ENCODE peak calls at places on chromosomes 16 and 17, in six cellular contexts. One of them, this sample, is unnamed.

GRCh38 chr17:42016411-42016831 is 818 bp downstream of the DNAJC7 start:
- DNase-seq in Calu3: no peak
- DNase-seq in A549: no peak
- DNase-seq in lower leg skin: no peak
- DNase-seq in GM13976: no peak
- DNase-seq in DND-41: peak
- DNase-seq in this sample: no peak

GRCh38 chr17:27633312-27634025 is 2.5 kb downstream of the LGALS9 start:
- DNase-seq in lower leg skin: no peak
- DNase-seq in DND-41: no peak
- DNase-seq in A549: no peak
- DNase-seq in Calu3: peak
- DNase-seq in GM13976: no peak
- DNase-seq in this sample: no peak

GRCh38 chr16:50121721-50122445 is 31.2 kb upstream of the TENT4B start:
- DNase-seq in DND-41: peak
- DNase-seq in Calu3: no peak
- DNase-seq in GM13976: peak
- DNase-seq in A549: no peak
- DNase-seq in lower leg skin: peak
- DNase-seq in this sample: no peak

GRCh38 chr17:41678907-41679739 is 9.6 kb upstream of the EIF1 start:
- DNase-seq in Calu3: peak
- DNase-seq in GM13976: no peak
- DNase-seq in lower leg skin: no peak
- DNase-seq in A549: no peak
- DNase-seq in DND-41: peak
- DNase-seq in this sample: no peak

GRCh38 chr17:7858487-7858832 is 657 bp downstream of the CYB5D1 start:
- DNase-seq in Calu3: peak
- DNase-seq in lower leg skin: peak
- DNase-seq in A549: peak
- DNase-seq in GM13976: no peak
- DNase-seq in DND-41: no peak
- DNase-seq in this sample: peak

GRCh38 chr16:62738631-62739030 is 702.4 kb upstream of the CDH8 start:
- DNase-seq in Calu3: no peak
- DNase-seq in lower leg skin: no peak
- DNase-seq in A549: no peak
- DNase-seq in GM13976: no peak
- DNase-seq in DND-41: no peak
- DNase-seq in this sample: no peak

GRCh38 chr17:36900130-36900590 is 37.1 kb upstream of the LHX1 start:
- DNase-seq in GM13976: no peak
- DNase-seq in A549: no peak
- DNase-seq in DND-41: no peak
- DNase-seq in Calu3: no peak
- DNase-seq in lower leg skin: no peak
- DNase-seq in this sample: no peak

GRCh38 chr17:77815127-77815905 is 143.2 kb upstream of the TNRC6C start:
- DNase-seq in Calu3: no peak
- DNase-seq in lower leg skin: no peak
- DNase-seq in GM13976: no peak
- DNase-seq in A549: no peak
- DNase-seq in DND-41: no peak
- DNase-seq in this sample: no peak

GRCh38 chr17:10071141-10071540 is 127.3 kb downstream of the GAS7 start:
- DNase-seq in GM13976: no peak
- DNase-seq in Calu3: no peak
- DNase-seq in DND-41: no peak
- DNase-seq in A549: no peak
- DNase-seq in lower leg skin: no peak
- DNase-seq in this sample: no peak

GRCh38 chr17:57622886-57623433 is 122.1 kb downstream of the CCDC182 start:
- DNase-seq in Calu3: no peak
- DNase-seq in A549: peak
- DNase-seq in GM13976: peak
- DNase-seq in DND-41: no peak
- DNase-seq in lower leg skin: no peak
- DNase-seq in this sample: no peak

GRCh38 chr17:75875182-75875939 is 3.0 kb downstream of the TRIM47 start:
- DNase-seq in lower leg skin: no peak
- DNase-seq in A549: no peak
- DNase-seq in GM13976: no peak
- DNase-seq in DND-41: no peak
- DNase-seq in Calu3: peak
- DNase-seq in this sample: no peak

GRCh38 chr17:8585911-8586310 is 44.6 kb downstream of the MYH10 start:
- DNase-seq in DND-41: no peak
- DNase-seq in GM13976: no peak
- DNase-seq in A549: no peak
- DNase-seq in lower leg skin: no peak
- DNase-seq in Calu3: no peak
- DNase-seq in this sample: no peak

GRCh38 chr17:83079340-83079747 is at the start of gene METRNL:
- DNase-seq in A549: peak
- DNase-seq in Calu3: peak
- DNase-seq in DND-41: peak
- DNase-seq in lower leg skin: peak
- DNase-seq in GM13976: peak
- DNase-seq in this sample: peak

GRCh38 chr17:78865682-78866390 is 25.2 kb upstream of the USP36 start:
- DNase-seq in Calu3: peak
- DNase-seq in GM13976: peak
- DNase-seq in DND-41: peak
- DNase-seq in lower leg skin: peak
- DNase-seq in A549: peak
- DNase-seq in this sample: peak

GRCh38 chr16:50640391-50640790 is 40.7 kb downstream of the SNX20 start:
- DNase-seq in lower leg skin: no peak
- DNase-seq in DND-41: no peak
- DNase-seq in GM13976: no peak
- DNase-seq in Calu3: no peak
- DNase-seq in A549: no peak
- DNase-seq in this sample: no peak

GRCh38 chr17:35094902-35095301 is 24.8 kb downstream of the RAD51D start:
- DNase-seq in lower leg skin: no peak
- DNase-seq in DND-41: no peak
- DNase-seq in A549: no peak
- DNase-seq in GM13976: no peak
- DNase-seq in Calu3: peak
- DNase-seq in this sample: no peak

GRCh38 chr17:70478883-70479282 is 309.6 kb downstream of the KCNJ2 start:
- DNase-seq in A549: no peak
- DNase-seq in GM13976: no peak
- DNase-seq in lower leg skin: no peak
- DNase-seq in Calu3: no peak
- DNase-seq in DND-41: no peak
- DNase-seq in this sample: no peak

GRCh38 chr16:3625911-3626732 is 14.7 kb upstream of the SLX4 start:
- DNase-seq in lower leg skin: peak
- DNase-seq in A549: no peak
- DNase-seq in GM13976: no peak
- DNase-seq in DND-41: no peak
- DNase-seq in Calu3: no peak
- DNase-seq in this sample: no peak

GRCh38 chr17:75478508-75478907 is 22.1 kb downstream of the TMEM94 start:
- DNase-seq in Calu3: no peak
- DNase-seq in DND-41: no peak
- DNase-seq in A549: no peak
- DNase-seq in lower leg skin: no peak
- DNase-seq in GM13976: no peak
- DNase-seq in this sample: peak

GRCh38 chr16:2250652-2251280 is 621 bp downstream of the ECI1 start:
- DNase-seq in A549: no peak
- DNase-seq in GM13976: no peak
- DNase-seq in Calu3: no peak
- DNase-seq in DND-41: no peak
- DNase-seq in lower leg skin: no peak
- DNase-seq in this sample: peak

GRCh38 chr16:56569971-56570370 is 5.1 kb downstream of the MT4 start:
- DNase-seq in DND-41: no peak
- DNase-seq in Calu3: no peak
- DNase-seq in GM13976: no peak
- DNase-seq in lower leg skin: no peak
- DNase-seq in A549: no peak
- DNase-seq in this sample: no peak

GRCh38 chr17:79948918-79949645 is 86.6 kb downstream of the TBC1D16 start:
- DNase-seq in A549: no peak
- DNase-seq in GM13976: no peak
- DNase-seq in DND-41: no peak
- DNase-seq in lower leg skin: peak
- DNase-seq in Calu3: no peak
- DNase-seq in this sample: no peak

GRCh38 chr17:72726936-72727335 is 365.6 kb downstream of the SLC39A11 start:
- DNase-seq in Calu3: no peak
- DNase-seq in GM13976: peak
- DNase-seq in lower leg skin: no peak
- DNase-seq in DND-41: peak
- DNase-seq in A549: no peak
- DNase-seq in this sample: no peak
- TF ChIP-seq CTCF in Calu3: no peak
- TF ChIP-seq CTCF in GM13976: no peak
- TF ChIP-seq CTCF in lower leg skin: no peak
- TF ChIP-seq CTCF in DND-41: peak
- TF ChIP-seq CTCF in A549: no peak
- TF ChIP-seq CTCF in this sample: no peak

DNA sequence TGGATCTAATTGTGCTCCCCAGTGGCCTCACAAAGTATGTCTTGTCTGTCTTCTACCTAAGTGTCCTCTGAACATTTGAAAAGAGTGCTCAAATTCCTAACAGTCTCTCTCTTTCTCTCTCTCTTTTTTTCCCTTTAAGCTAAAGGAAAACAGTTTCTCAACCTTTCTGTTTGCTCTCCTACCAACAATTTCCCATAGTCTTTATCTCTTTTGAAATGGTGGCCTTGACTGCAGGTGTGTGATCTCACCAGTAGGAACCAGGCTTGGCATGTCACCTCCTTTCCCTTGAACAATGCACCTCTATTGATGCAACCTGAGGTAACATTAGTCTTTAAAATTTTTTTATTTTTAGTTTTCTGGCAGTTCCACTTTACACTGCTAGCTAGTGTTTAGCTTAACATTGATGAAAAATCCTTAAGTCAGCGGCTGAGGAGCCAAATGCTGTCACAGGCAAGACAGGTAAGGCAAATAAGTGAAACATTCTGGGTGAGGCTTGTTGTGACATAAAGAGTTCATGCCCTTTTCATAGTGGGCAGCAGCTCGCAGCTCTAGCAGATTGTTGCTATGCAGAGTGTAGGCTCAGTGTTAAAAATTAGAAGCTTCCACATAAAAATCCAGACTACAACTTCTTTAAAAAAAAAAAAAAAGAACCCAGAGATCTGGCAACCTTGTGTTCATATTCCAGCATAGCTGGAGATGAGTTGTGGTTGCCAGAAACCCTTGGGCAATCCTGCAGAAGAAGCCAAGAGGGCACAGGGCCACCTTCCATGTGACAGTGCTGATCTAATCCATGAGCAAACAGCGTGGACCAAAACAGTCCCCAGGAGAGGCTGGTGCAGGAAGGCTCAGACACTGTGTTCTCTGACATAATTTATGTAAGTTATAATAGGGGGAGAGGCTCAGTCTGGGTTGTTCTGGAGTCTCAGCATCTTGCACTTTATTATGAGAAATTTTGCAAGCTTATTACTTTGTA is 273.6 kb downstream of the HAPSTR1 start:
- DNase-seq in DND-41: no peak
- DNase-seq in GM13976: no peak
- DNase-seq in Calu3: no peak
- DNase-seq in A549: no peak
- DNase-seq in lower leg skin: peak
- DNase-seq in this sample: no peak
- TF ChIP-seq CTCF in DND-41: no peak
- TF ChIP-seq CTCF in GM13976: no peak
- TF ChIP-seq CTCF in Calu3: no peak
- TF ChIP-seq CTCF in A549: no peak
- TF ChIP-seq CTCF in lower leg skin: no peak
- TF ChIP-seq CTCF in this sample: no peak

GRCh38 chr16:22948603-22949368 is 134.8 kb downstream of the HS3ST2 start:
- DNase-seq in A549: peak
- DNase-seq in lower leg skin: peak
- DNase-seq in DND-41: peak
- DNase-seq in Calu3: peak
- DNase-seq in GM13976: peak
- DNase-seq in this sample: peak
- TF ChIP-seq CTCF in A549: peak
- TF ChIP-seq CTCF in lower leg skin: no peak
- TF ChIP-seq CTCF in DND-41: peak
- TF ChIP-seq CTCF in Calu3: peak
- TF ChIP-seq CTCF in GM13976: peak
- TF ChIP-seq CTCF in this sample: peak

DNA sequence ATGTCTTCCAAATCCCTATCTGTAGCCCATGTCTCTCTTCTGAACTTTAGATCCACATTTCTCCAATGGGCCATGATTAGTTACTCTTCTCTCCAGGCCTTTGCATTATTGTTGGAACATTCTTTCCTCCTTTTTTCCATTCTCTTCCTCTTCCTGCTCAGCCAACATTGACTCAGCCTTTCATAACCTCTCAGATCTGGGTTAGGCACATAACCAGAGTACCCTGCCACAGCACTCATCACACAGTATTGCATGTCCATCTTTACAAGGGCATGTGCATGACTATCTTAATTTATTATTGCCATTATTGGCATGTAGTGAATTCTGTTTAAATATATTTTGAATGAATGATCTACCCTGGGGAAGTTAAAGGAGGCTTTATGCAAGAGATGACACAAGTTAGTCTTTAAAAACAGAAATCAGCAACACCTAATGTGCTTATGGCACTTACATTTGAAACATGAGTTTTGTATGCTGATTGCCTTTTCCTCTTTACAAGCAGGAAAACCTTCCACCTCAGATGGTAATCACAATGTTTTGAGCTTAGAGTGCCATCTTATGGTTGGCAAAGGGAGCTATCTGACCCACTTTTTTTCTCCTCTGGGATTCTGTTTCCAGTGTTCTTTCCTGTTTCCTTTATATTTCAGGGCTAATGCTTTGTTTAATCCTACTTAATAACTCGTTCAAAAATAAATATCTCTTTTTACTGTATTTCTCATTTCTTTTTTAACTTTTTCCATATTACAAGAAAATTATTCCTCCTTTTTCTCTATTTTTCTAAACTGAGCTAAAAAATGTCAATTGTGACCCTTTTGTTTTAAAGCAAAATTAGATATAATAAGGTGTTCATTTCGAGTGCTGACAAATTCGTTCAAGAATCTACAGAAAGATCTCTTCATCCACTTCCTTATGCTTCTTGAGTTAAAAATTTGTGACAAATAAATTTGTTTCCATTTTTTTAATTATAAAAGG is 151.0 kb upstream of the RBL2 start:
- DNase-seq in A549: peak
- DNase-seq in lower leg skin: no peak
- DNase-seq in GM13976: no peak
- DNase-seq in DND-41: no peak
- DNase-seq in Calu3: peak
- DNase-seq in this sample: no peak
- TF ChIP-seq CTCF in A549: peak
- TF ChIP-seq CTCF in lower leg skin: no peak
- TF ChIP-seq CTCF in GM13976: peak
- TF ChIP-seq CTCF in DND-41: peak
- TF ChIP-seq CTCF in Calu3: peak
- TF ChIP-seq CTCF in this sample: peak